ENCODE peak calls at places on chromosomes 2 and 18, in seven cellular contexts. A is endothelial cell; B is CD8-positive, alpha-beta T cell; Z is PC-9; L is heart left ventricle; I is transverse colon; J is HCT116. T is an unnamed sample.

GRCh38 chr2:219664958-219665357 is 37.5 kb downstream of the SLC4A3 start:
- DNase-seq in A (no peak), L (peak), I (no peak), B (no peak), Z (no peak), J (no peak), T (peak)

GRCh38 chr2:25397777-25398176 is 56.1 kb upstream of the DNMT3A start:
- DNase-seq in B (no peak), A (no peak), I (no peak), L (no peak), Z (no peak), J (no peak), T (no peak)

GRCh38 chr2:156196031-156196430 is 136.5 kb downstream of the NR4A2 start:
- DNase-seq in B (no peak), I (no peak), L (no peak), Z (no peak), A (no peak), J (no peak), T (no peak)

GRCh38 chr18:72544092-72544886 is at the start of gene CBLN2:
- DNase-seq in A (peak), I (peak), B (no peak), Z (peak), L (no peak), J (no peak), T (peak)

GRCh38 chr18:8982416-8983183 is 119.9 kb upstream of the NDUFV2 start:
- DNase-seq in Z (peak), J (peak), A (peak), L (no peak), I (peak), B (no peak), T (peak)

GRCh38 chr2:208156439-208156838 is 7.0 kb downstream of the CRYGA start:
- DNase-seq in I (no peak), Z (no peak), B (no peak), A (no peak), L (no peak), J (no peak), T (no peak)

GRCh38 chr2:873651-874580 is 76.7 kb upstream of the SNTG2 start:
- DNase-seq in A (no peak), I (no peak), L (no peak), Z (no peak), J (no peak), B (no peak), T (no peak)

GRCh38 chr2:241399941-241400922 is 44.1 kb downstream of the FARP2 start:
- DNase-seq in B (no peak), Z (no peak), J (no peak), L (no peak), I (peak), A (no peak), T (no peak)

GRCh38 chr18:1018211-1018651 is 113.6 kb downstream of the ADCYAP1 start:
- DNase-seq in A (no peak), L (no peak), I (no peak), Z (no peak), J (no peak), B (no peak), T (no peak)

GRCh38 chr2:44100351-44100750 is 68.3 kb upstream of the PPM1B start:
- DNase-seq in Z (peak), L (peak), I (peak), J (peak), B (no peak), A (no peak), T (peak)

GRCh38 chr2:26696352-26696816 is 3.9 kb downstream of the KCNK3 start:
- DNase-seq in I (no peak), Z (peak), J (peak), L (peak), A (no peak), B (no peak), T (no peak)

GRCh38 chr2:75494137-75494769 is 66.5 kb downstream of the EVA1A start:
- DNase-seq in L (no peak), J (no peak), Z (no peak), I (no peak), A (no peak), B (no peak), T (no peak)

GRCh38 chr18:23635283-23636040 is 27.2 kb downstream of the ANKRD29 start:
- DNase-seq in L (no peak), A (no peak), I (no peak), J (peak), Z (peak), B (no peak), T (no peak)

GRCh38 chr2:3076848-3077735 is 300.5 kb downstream of the EIPR1 start:
- DNase-seq in A (no peak), L (no peak), Z (no peak), B (no peak), I (no peak), J (no peak), T (no peak)

GRCh38 chr2:201484805-201485204 is 33.3 kb downstream of the STRADB start:
- DNase-seq in L (no peak), A (no peak), B (no peak), J (no peak), I (no peak), Z (no peak), T (no peak)

GRCh38 chr2:98334439-98335078 is 11.7 kb upstream of the CNGA3 start:
- DNase-seq in L (no peak), J (no peak), B (no peak), I (no peak), A (no peak), Z (no peak), T (no peak)

GRCh38 chr18:2104620-2105462 is 466.5 kb downstream of the METTL4 start:
- DNase-seq in B (peak), Z (peak), A (peak), L (no peak), I (peak), J (peak), T (peak)

GRCh38 chr2:147538848-147539247 is 306.0 kb upstream of the ACVR2A start:
- DNase-seq in I (no peak), L (no peak), Z (no peak), B (no peak), A (no peak), J (no peak), T (no peak)

GRCh38 chr2:183543731-183544130 is 419.5 kb downstream of the NUP35 start:
- DNase-seq in I (peak), B (no peak), J (no peak), L (no peak), A (no peak), Z (peak), T (no peak)

GRCh38 chr2:102872388-102872787 is 110.6 kb downstream of the TMEM182 start:
- DNase-seq in J (peak), B (no peak), I (no peak), L (no peak), Z (no peak), A (no peak), T (no peak)

GRCh38 chr2:3354986-3355385 is 22.6 kb downstream of the EIPR1 start:
- DNase-seq in L (no peak), I (no peak), B (no peak), A (no peak), Z (no peak), J (no peak), T (no peak)

GRCh38 chr2:71930073-71930681 is 217.5 kb downstream of the CYP26B1 start:
- DNase-seq in B (no peak), J (no peak), Z (no peak), A (no peak), I (peak), L (no peak), T (no peak)

GRCh38 chr2:39018633-39019032 is 102.2 kb downstream of the SOS1 start:
- DNase-seq in L (no peak), A (no peak), Z (no peak), I (no peak), B (no peak), J (no peak), T (no peak)

GRCh38 chr18:2293109-2293839 is 278.0 kb downstream of the METTL4 start:
- DNase-seq in J (no peak), L (no peak), I (no peak), A (no peak), Z (peak), B (no peak), T (no peak)

GRCh38 chr18:76384114-76384790 is 110.8 kb downstream of the ZNF516 start:
- DNase-seq in A (no peak), L (no peak), Z (no peak), J (no peak), I (no peak), B (no peak), T (peak)

GRCh38 chr2:20593072-20594034 is 57.5 kb downstream of the HS1BP3 start:
- DNase-seq in J (no peak), Z (peak), A (no peak), L (peak), B (no peak), I (peak), T (peak)

GRCh38 chr18:76528477-76529432 is 33.7 kb upstream of the ZNF516 start:
- DNase-seq in A (peak), L (peak), Z (peak), B (no peak), J (no peak), I (peak), T (peak)

GRCh38 chr2:60735496-60736250 is 20.4 kb upstream of the PAPOLG start:
- DNase-seq in J (no peak), I (no peak), Z (no peak), L (no peak), A (peak), B (peak), T (peak)

GRCh38 chr2:170815746-170816498 is 765 bp upstream of the GAD1 start:
- DNase-seq in Z (peak), B (peak), J (peak), I (peak), A (peak), L (peak), T (peak)

GRCh38 chr2:62662131-62662530 is 43.4 kb upstream of the EHBP1 start:
- DNase-seq in L (no peak), B (no peak), I (no peak), A (no peak), J (no peak), Z (no peak), T (no peak)

GRCh38 chr2:62662548-62662947 is 43.0 kb upstream of the EHBP1 start:
- DNase-seq in L (no peak), Z (no peak), A (no peak), J (no peak), I (no peak), B (no peak), T (peak)

GRCh38 chr2:62663920-62664319 is 41.6 kb upstream of the EHBP1 start:
- DNase-seq in A (no peak), J (no peak), I (no peak), Z (no peak), L (no peak), B (no peak), T (no peak)

GRCh38 chr2:62665446-62665845 is 40.1 kb upstream of the EHBP1 start:
- DNase-seq in L (no peak), J (no peak), B (no peak), I (no peak), Z (no peak), A (no peak), T (no peak)

DNA sequence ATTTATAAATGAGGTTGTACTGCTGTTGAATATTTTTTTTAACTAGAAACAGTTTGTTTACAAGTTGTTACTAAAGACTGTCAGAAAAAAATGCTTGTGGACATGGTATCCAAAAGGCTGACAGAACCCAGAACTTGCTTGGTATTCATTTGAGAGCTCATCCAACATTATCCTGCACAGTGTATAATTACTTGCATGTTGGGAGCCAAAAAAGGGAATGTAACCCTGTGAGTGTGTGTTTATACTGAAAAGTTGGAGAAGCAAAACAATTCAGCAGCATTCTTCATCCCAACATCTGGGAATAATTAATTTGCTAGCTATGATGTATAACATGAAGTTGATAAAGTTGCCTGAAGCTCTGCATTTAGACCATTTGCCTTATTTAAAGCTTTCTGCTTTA is 42.1 kb upstream of the EHBP1 start:
- DNase-seq in Z (no peak), I (no peak), L (no peak), B (no peak), J (no peak), A (no peak), T (no peak)
- TF ChIP-seq CTCF in Z (no peak), I (no peak), L (no peak), B (no peak), J (no peak), A (no peak), T (no peak)

GRCh38 chr2:124018894-124019293 is 6.2 kb upstream of the CNTNAP5 start:
- DNase-seq in I (no peak), B (no peak), Z (no peak), J (no peak), A (peak), L (no peak), T (no peak)
- TF ChIP-seq CTCF in I (no peak), B (no peak), Z (peak), J (no peak), A (peak), L (no peak), T (no peak)

GRCh38 chr18:49048361-49048760 is 97.6 kb upstream of the SMAD7 start:
- DNase-seq in Z (no peak), I (no peak), A (no peak), B (no peak), J (no peak), L (no peak), T (no peak)
- TF ChIP-seq CTCF in Z (no peak), I (no peak), A (no peak), B (no peak), J (no peak), L (no peak), T (no peak)

DNA sequence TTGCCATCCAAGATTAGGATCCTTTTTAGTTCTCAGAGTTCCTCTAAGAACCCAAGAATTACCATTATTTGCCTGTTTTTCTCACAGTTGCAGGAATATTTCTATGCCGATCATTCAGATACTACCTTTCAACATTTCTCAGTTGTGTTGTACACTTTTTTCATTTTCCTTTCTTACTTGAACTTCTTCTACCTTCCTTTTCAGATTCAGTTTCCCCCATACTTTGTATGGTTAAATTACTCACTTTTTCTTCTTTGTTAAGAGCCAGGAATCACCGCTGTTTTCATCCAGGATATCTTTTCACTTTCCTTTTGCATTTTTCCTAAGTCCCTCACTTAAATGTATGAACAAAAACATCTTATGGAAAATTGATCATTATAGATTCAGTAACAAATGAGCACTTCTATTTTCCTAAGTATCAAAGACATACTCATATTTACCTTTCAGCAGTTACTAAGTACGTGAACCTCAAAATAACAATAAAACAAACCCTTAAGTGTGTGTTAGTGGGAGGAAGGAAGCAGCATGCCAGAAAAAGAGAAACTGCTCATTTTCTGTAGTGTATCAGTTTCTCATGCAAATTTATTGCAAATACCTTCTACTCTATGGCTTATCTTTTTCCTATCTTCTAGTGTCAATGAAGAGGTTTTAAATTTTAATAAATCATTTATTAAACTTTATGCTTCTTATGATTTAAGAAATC is 64.3 kb upstream of the STAT1 start:
- DNase-seq in B (no peak), L (no peak), I (no peak), J (no peak), Z (no peak), A (no peak), T (no peak)
- TF ChIP-seq CTCF in B (no peak), L (no peak), I (no peak), J (no peak), Z (no peak), A (no peak), T (no peak)

DNA sequence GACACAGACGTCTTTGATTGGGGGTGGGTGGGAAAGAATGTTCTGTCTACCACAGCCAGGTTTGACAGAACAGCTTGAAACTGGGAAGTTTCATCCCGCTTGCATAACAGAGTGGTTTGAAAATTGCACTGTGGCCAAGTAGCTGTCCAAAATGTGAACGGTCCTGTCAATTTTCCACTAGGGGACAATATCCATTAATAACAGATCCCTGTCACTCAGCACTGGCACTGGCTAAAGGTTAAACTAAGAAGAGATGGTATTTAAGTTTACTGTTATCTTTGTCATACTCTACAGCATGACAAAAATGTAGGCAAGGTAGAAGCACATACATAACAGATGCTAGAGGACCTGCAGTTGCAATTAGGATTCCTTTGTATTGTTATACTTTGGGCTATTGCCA is 55.6 kb upstream of the ACMSD start:
- DNase-seq in B (no peak), I (no peak), A (no peak), J (peak), Z (peak), L (no peak), T (no peak)
- TF ChIP-seq CTCF in B (peak), I (no peak), A (no peak), J (peak), Z (peak), L (no peak), T (no peak)